ENCODE peak calls at places on chromosomes 2 and 18, in five cellular contexts. T, H, G, M and Y are unnamed samples.

GRCh38 chr2:205409403-205409802 is 272.9 kb upstream of the NRP2 start:
- DNase-seq in T (no peak), H (no peak), G (no peak), M (no peak), Y (no peak)

GRCh38 chr2:230258483-230258882 is 32.9 kb downstream of the SP140 start:
- DNase-seq in T (no peak), H (no peak), G (no peak), M (no peak), Y (no peak)

GRCh38 chr18:2459886-2460285 is 111.4 kb downstream of the METTL4 start:
- DNase-seq in T (no peak), H (no peak), G (no peak), M (peak), Y (no peak)

GRCh38 chr2:182368446-182368845 is 58.4 kb downstream of the PDE1A start:
- DNase-seq in T (no peak), H (no peak), G (no peak), M (peak), Y (peak)

GRCh38 chr18:35949903-35950627 is 22.4 kb upstream of the RMP24 start:
- DNase-seq in T (peak), H (no peak), G (peak), M (peak), Y (no peak)

GRCh38 chr2:219497495-219498279 is 1.0 kb upstream of the GMPPA start:
- DNase-seq in T (peak), H (peak), G (peak), M (peak), Y (peak)

GRCh38 chr2:72222829-72223564 is 75.3 kb upstream of the CYP26B1 start:
- DNase-seq in T (no peak), H (no peak), G (no peak), M (peak), Y (no peak)

GRCh38 chr2:25939257-25939668 is 43.0 kb downstream of the KIF3C start:
- DNase-seq in T (no peak), H (no peak), G (no peak), M (no peak), Y (no peak)

GRCh38 chr2:101041413-101041812 is 39.3 kb downstream of the RPL31 start:
- DNase-seq in T (no peak), H (no peak), G (no peak), M (no peak), Y (no peak)

GRCh38 chr18:45636110-45636509 is 20.8 kb downstream of the SLC14A2 start:
- DNase-seq in T (no peak), H (no peak), G (no peak), M (no peak), Y (no peak)

GRCh38 chr18:32770651-32771168 is 2.1 kb downstream of the KLHL14 start:
- DNase-seq in T (no peak), H (no peak), G (no peak), M (no peak), Y (no peak)

GRCh38 chr2:31251851-31252250 is 17.9 kb downstream of the EHD3 start:
- DNase-seq in T (no peak), H (no peak), G (no peak), M (no peak), Y (no peak)

GRCh38 chr2:186687774-186688173 is 6.1 kb upstream of the FAM171B start:
- DNase-seq in T (no peak), H (no peak), G (no peak), M (peak), Y (no peak)

GRCh38 chr2:72980535-72981217 is 63.4 kb downstream of the EMX1 start:
- DNase-seq in T (no peak), H (no peak), G (no peak), M (peak), Y (no peak)

GRCh38 chr2:160109939-160110673 is 47.7 kb upstream of the PLA2R1 start:
- DNase-seq in T (peak), H (no peak), G (peak), M (peak), Y (no peak)

GRCh38 chr18:74342416-74343043 is 26.9 kb downstream of the C18orf63 start:
- DNase-seq in T (no peak), H (no peak), G (peak), M (peak), Y (no peak)

GRCh38 chr2:163419000-163419575 is 316.7 kb downstream of the FIGN start:
- DNase-seq in T (no peak), H (no peak), G (no peak), M (no peak), Y (no peak)

GRCh38 chr2:237305579-237305978 is 108.4 kb downstream of the COL6A3 start:
- DNase-seq in T (no peak), H (no peak), G (no peak), M (no peak), Y (no peak)

GRCh38 chr18:8847900-8848299 is 142.5 kb downstream of the MTCL1 start:
- DNase-seq in T (peak), H (no peak), G (no peak), M (no peak), Y (no peak)

GRCh38 chr2:54529935-54530334 is 73.8 kb downstream of the SPTBN1 start:
- DNase-seq in T (no peak), H (no peak), G (no peak), M (no peak), Y (no peak)

GRCh38 chr2:200168641-200169265 is 137.7 kb upstream of the SPATS2L start:
- DNase-seq in T (no peak), H (no peak), G (no peak), M (no peak), Y (no peak)

GRCh38 chr18:4582677-4583076 is 127.6 kb upstream of the DLGAP1 start:
- DNase-seq in T (no peak), H (no peak), G (no peak), M (no peak), Y (no peak)

GRCh38 chr2:195489101-195489500 is 167.9 kb upstream of the SLC39A10 start:
- DNase-seq in T (no peak), H (no peak), G (no peak), M (peak), Y (no peak)

GRCh38 chr2:173414823-173415322 is 60.2 kb downstream of the CDCA7 start:
- DNase-seq in T (no peak), H (no peak), G (no peak), M (peak), Y (no peak)

GRCh38 chr2:97704989-97705388 is 8.4 kb upstream of the ZAP70 start:
- DNase-seq in T (no peak), H (no peak), G (no peak), M (no peak), Y (peak)
- TF ChIP-seq POLR2A in T (no peak), H (no peak), G (no peak), M (no peak), Y (no peak)

GRCh38 chr18:56381151-56381550 is 257.2 kb downstream of the TXNL1 start:
- DNase-seq in T (no peak), H (no peak), G (no peak), M (no peak), Y (no peak)
- TF ChIP-seq CTCF in T (no peak), H (no peak), G (no peak), M (no peak), Y (no peak)

GRCh38 chr18:54251606-54252400 is 17.5 kb upstream of the POLI start:
- DNase-seq in T (no peak), H (no peak), G (no peak), M (no peak), Y (no peak)

GRCh38 chr18:54250846-54251251 is 18.5 kb upstream of the POLI start:
- DNase-seq in T (no peak), H (no peak), G (no peak), M (no peak), Y (no peak)

GRCh38 chr18:54242327-54242726 is 17.9 kb upstream of the MBD2 start:
- DNase-seq in T (no peak), H (no peak), G (no peak), M (no peak), Y (no peak)

DNA sequence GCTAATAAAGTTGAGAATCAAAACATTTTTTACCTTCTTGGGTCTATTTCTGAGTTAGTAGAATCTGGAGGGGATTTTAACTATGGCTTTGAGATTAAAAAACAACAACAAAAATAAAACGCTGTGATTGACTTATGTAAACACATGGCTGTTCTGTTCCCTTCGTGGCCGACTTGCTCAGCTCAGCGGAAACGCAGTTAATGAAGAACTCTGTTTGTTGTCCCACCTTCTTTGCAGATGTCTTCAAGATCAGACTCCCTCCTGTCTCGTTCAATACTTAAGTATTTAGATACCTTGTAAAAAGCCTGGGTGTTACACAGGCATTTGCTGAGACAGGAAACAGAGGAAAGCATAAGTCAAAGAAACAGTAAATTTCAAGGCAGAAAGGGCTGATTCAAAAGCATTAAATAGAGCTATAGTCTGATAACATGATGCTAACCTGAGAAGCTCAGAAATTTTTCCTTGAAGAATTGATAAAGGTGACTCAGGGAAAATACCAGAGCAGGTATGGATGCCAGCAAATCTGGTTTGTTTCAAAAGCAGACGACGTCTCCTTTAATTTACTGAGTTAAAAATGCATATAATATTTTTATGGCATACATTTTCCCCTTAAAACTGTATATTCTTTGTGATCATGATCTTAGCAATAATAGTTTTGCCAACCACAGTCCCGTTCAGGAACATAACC is 21.7 kb upstream of the POLI start:
- DNase-seq in T (no peak), H (no peak), G (no peak), M (no peak), Y (no peak)
- H3K4me3 ChIP-seq in T (no peak), H (no peak), G (no peak), M (no peak), Y (no peak)

DNA sequence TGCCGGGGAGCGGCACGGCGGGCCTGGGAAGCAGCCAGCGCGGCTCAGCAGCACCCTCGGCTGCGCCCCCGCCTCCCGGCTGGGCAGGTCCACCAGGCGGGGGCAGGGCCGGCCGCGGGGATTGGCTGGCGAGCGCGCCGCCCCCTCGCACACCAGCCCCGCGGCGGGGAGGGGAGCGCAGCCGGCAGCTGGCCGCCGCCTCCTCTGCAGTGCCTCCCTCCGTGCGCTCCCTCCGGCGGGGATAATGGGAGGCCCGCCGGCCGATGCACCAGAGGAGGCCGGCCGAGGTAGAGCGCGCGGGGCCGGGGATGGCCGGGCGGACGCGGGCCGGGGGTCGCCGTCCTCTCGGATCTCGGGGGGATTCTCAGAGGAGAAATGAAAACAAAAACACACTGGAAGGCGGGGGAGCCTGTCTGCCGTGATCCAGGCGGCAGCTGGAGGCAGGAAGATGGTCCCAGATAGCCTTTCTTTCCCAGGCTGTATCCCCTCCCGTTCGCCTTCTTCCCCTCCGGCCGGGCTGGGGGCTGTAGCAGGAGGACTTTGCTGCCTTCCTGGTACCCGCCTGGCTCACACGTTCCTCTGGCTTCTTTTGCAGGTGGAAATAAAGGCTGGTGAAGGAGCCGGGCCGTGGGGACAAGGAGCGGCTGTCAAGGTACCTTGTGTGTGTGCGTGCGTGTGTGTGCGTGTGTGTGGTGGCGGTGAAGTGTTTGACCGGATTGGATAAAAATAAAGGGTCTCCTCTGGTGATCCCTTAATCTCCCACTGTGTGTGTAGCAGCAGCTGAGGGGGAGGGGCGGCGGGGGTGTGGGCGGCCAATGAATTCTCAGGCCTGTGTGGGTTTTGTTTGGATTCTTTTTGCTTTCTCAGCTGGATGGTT is 18.0 kb downstream of the TET3 start:
- DNase-seq in T (peak), H (no peak), G (peak), M (peak), Y (peak)
- TF ChIP-seq POLR2A in T (peak), H (peak), G (peak), M (peak), Y (no peak)

GRCh38 chr2:235551965-235552364 is 58.1 kb downstream of the AGAP1 start:
- DNase-seq in T (no peak), H (no peak), G (peak), M (peak), Y (no peak)
- TF ChIP-seq CTCF in T (no peak), H (no peak), G (peak), M (peak), Y (no peak)

GRCh38 chr2:88868861-88869260 is 177.4 kb downstream of the RPIA start:
- DNase-seq in T (no peak), H (no peak), G (no peak), M (no peak), Y (no peak)
- H3K4me3 ChIP-seq in T (no peak), H (no peak), G (no peak), M (no peak), Y (no peak)